ENCODE peak calls at places on chromosomes 2 and 18, in five cellular contexts. W is NCI-H1092 treated with DMSO at 0.1 percent for 48 hours; Y is T-helper 2 cell; S is cardiac muscle cell; K is activated CD8-positive, alpha-beta memory T cell treated with anti-CD3 and anti-CD28 coated beads, Interleukin-2, amount 50 U/mL, for 48 hours. F is an unnamed sample.

GRCh38 chr2:181252248-181253148 is 204.7 kb upstream of the ITGA4 start:
- DNase-seq in K (no peak), W (peak; percentile 10), S (no peak), Y (no peak), F (no peak)

GRCh38 chr2:14543284-14543683 is 89.2 kb upstream of the LRATD1 start:
- DNase-seq in Y (no peak), K (no peak), S (no peak), W (peak; percentile 57), F (peak; percentile 54)

GRCh38 chr2:128178650-128179460 is 87.9 kb downstream of the UGGT1 start:
- DNase-seq in S (peak; percentile 65), K (no peak), Y (no peak), W (peak; percentile 9), F (peak; percentile 89)

GRCh38 chr2:10414000-10414451 is 34.1 kb downstream of the ODC1 start:
- DNase-seq in K (no peak), S (no peak), W (peak; percentile 7), Y (no peak), F (peak; percentile 68)

GRCh38 chr2:31302940-31303563 is 69.1 kb downstream of the EHD3 start:
- DNase-seq in K (no peak), S (peak; percentile 28), Y (no peak), W (no peak), F (no peak)

GRCh38 chr2:59804662-59805258 is 748.7 kb downstream of the BCL11A start:
- DNase-seq in W (peak; percentile 38), Y (no peak), S (peak; percentile 40), K (no peak), F (no peak)

GRCh38 chr18:26440644-26441043 is 107.7 kb downstream of the KCTD1 start:
- DNase-seq in W (no peak), Y (no peak), S (no peak), K (no peak), F (no peak)

GRCh38 chr2:157890960-157891629 is 15.0 kb upstream of the ACVR1 start:
- DNase-seq in K (no peak), S (no peak), W (peak; percentile 1), Y (no peak), F (no peak)

GRCh38 chr2:1995987-1996386 is 251.7 kb upstream of the PXDN start:
- DNase-seq in S (no peak), K (no peak), Y (no peak), W (no peak), F (no peak)

GRCh38 chr18:63320041-63320689 is 596 bp upstream of the BCL2 start:
- DNase-seq in K (peak; percentile 87), Y (peak; percentile 69), W (peak; percentile 83), S (peak; percentile 78), F (peak; percentile 75)

GRCh38 chr2:189086710-189087109 is 92.9 kb downstream of the COL5A2 start:
- DNase-seq in K (no peak), S (no peak), Y (no peak), W (no peak), F (peak; percentile 80)

GRCh38 chr2:163312723-163313122 is 423.1 kb downstream of the FIGN start:
- DNase-seq in S (no peak), K (no peak), Y (no peak), W (no peak), F (no peak)

GRCh38 chr2:70726947-70727725 is 40.9 kb downstream of the ADD2 start:
- DNase-seq in S (no peak), K (no peak), W (no peak), Y (no peak), F (peak; percentile 11)

GRCh38 chr2:71348302-71348701 is 16.7 kb downstream of the ZNF638 start:
- DNase-seq in W (no peak), S (peak; percentile 73), Y (no peak), K (no peak), F (peak; percentile 65)

GRCh38 chr2:17816396-17817245 is at the start of gene MSGN1:
- DNase-seq in K (no peak), Y (no peak), W (no peak), S (no peak), F (no peak)

GRCh38 chr2:216283038-216283900 is 89.0 kb downstream of the MARCHF4 start:
- DNase-seq in Y (no peak), S (peak; percentile 77), W (no peak), K (peak; percentile 76), F (no peak)

GRCh38 chr2:36461039-36461681 is 105.6 kb downstream of the CRIM1 start:
- DNase-seq in W (no peak), Y (no peak), S (no peak), K (no peak), F (peak; percentile 96)

GRCh38 chr2:130836501-130837174 is at the start of gene ARHGEF4:
- DNase-seq in Y (no peak), K (no peak), W (no peak), S (peak; percentile 71), F (no peak)

GRCh38 chr18:5424903-5425302 is 118.9 kb downstream of the EPB41L3 start:
- DNase-seq in S (peak; percentile 43), Y (no peak), W (peak; percentile 40), K (no peak), F (peak; percentile 65)

GRCh38 chr2:9478526-9478925 is 4.2 kb downstream of the IAH1 start:
- DNase-seq in S (no peak), Y (no peak), W (no peak), K (no peak), F (no peak)

GRCh38 chr2:181741756-181742155 is 61.4 kb upstream of the NEUROD1 start:
- DNase-seq in K (no peak), W (no peak), S (no peak), Y (no peak), F (peak; percentile 75)

GRCh38 chr18:58088723-58089074 is 44.7 kb downstream of the NEDD4L start:
- DNase-seq in K (no peak), W (peak; percentile 10), Y (no peak), S (no peak), F (no peak)

GRCh38 chr2:109497447-109497846 is 116.3 kb downstream of the SEPTIN10 start:
- DNase-seq in W (no peak), S (no peak), K (no peak), Y (no peak), F (peak; percentile 95)

GRCh38 chr2:231133365-231134114 is 8.7 kb upstream of the HTR2B start:
- DNase-seq in W (no peak), K (no peak), S (no peak), Y (no peak), F (peak; percentile 58)

GRCh38 chr2:132936261-132936660 is 266.3 kb upstream of the LYPD1 start:
- DNase-seq in W (no peak), S (no peak), K (no peak), Y (no peak), F (peak; percentile 52)

GRCh38 chr18:57561728-57562423 is 24.6 kb downstream of the FECH start:
- DNase-seq in K (no peak), Y (no peak), S (peak; percentile 66), W (peak; percentile 68), F (peak; percentile 55)

GRCh38 chr2:61855178-61855523 is 1.3 kb upstream of the FAM161A start:
- DNase-seq in W (no peak), Y (no peak), S (no peak), K (no peak), F (no peak)

GRCh38 chr2:215567504-215567903 is 131.6 kb upstream of the FN1 start:
- DNase-seq in W (no peak), S (no peak), Y (no peak), K (no peak), F (no peak)

GRCh38 chr18:76494541-76495403 is at the start of gene ZNF516:
- DNase-seq in Y (no peak), K (no peak), W (peak; percentile 67), S (peak; percentile 84), F (peak; percentile 34)

GRCh38 chr2:88680916-88681315 is 10.6 kb upstream of the RPIA start:
- DNase-seq in W (no peak), Y (no peak), S (no peak), K (no peak), F (no peak)

GRCh38 chr2:46144133-46144800 is 152.9 kb upstream of the EPAS1 start:
- DNase-seq in K (peak; percentile 58), S (no peak), W (no peak), Y (no peak), F (no peak)

GRCh38 chr2:52343867-52344266 is 1311.9 kb upstream of the NRXN1 start:
- DNase-seq in W (no peak), S (no peak), Y (no peak), K (no peak), F (no peak)

GRCh38 chr2:26567534-26567933 is 73.6 kb downstream of the CIB4 start:
- DNase-seq in S (no peak), W (no peak), K (peak; percentile 17), Y (no peak), F (no peak)

GRCh38 chr2:28287261-28287915 is 105.3 kb upstream of the FOSL2 start:
- DNase-seq in S (no peak), Y (no peak), W (no peak), K (no peak), F (peak; percentile 56)

GRCh38 chr2:47061989-47062678 is 93.0 kb downstream of the STPG4 start:
- DNase-seq in K (no peak), S (no peak), W (no peak), Y (no peak), F (no peak)